ENCODE peak calls at places on chromosomes 16 and 17, in nine cellular contexts. Y is GM12878, X is mammary epithelial cell, L is GM23248, I is mesenchymal stem cell, F is mesendoderm, N is endothelial cell of umbilical vein, B is neuronal stem cell, U is IMR-90. P is an unnamed sample.
A peak's percentile ranks its signal among the peaks of the same experiment; 100 is the strongest.

GRCh38 chr16:50389900-50390896 is 21.4 kb upstream of the BRD7 start:
- DNase-seq in L (no peak), F (no peak), I (no peak), N (no peak), Y (no peak), X (no peak), B (no peak), U (no peak), P (no peak)

GRCh38 chr17:63476857-63477470 is at the start of gene ACE:
- DNase-seq in U (peak; percentile 15), I (peak; percentile 20), X (no peak), Y (no peak), N (peak; percentile 43), F (peak; percentile 74), B (no peak), L (peak; percentile 65), P (no peak)

GRCh38 chr16:57530104-57530522 is 6.3 kb downstream of the CCDC102A start:
- DNase-seq in F (peak; percentile 62), L (peak; percentile 62), Y (no peak), I (peak; percentile 74), B (no peak), U (peak; percentile 76), N (peak; percentile 79), X (no peak), P (no peak)

GRCh38 chr17:77371117-77371887 is 230.5 kb downstream of the SEC14L1 start:
- DNase-seq in Y (no peak), I (peak; percentile 76), X (no peak), F (no peak), U (peak; percentile 50), L (peak; percentile 71), N (no peak), B (no peak), P (no peak)

GRCh38 chr17:72111374-72111773 is 9.4 kb upstream of the SOX9 start:
- DNase-seq in U (no peak), I (no peak), X (no peak), Y (no peak), F (no peak), N (no peak), L (no peak), B (no peak), P (no peak)

GRCh38 chr17:63826468-63827001 is 696 bp upstream of the PSMC5 start:
- DNase-seq in B (no peak), U (peak; percentile 41), X (no peak), L (peak; percentile 76), F (peak; percentile 67), I (peak; percentile 74), N (no peak), Y (no peak), P (no peak)

GRCh38 chr17:53631486-53631885 is 191.2 kb upstream of the KIF2B start:
- DNase-seq in Y (no peak), U (no peak), F (no peak), I (no peak), X (no peak), B (no peak), N (no peak), L (no peak), P (no peak)

GRCh38 chr17:57261084-57261461 is 4.8 kb downstream of the MSI2 start:
- DNase-seq in F (no peak), I (no peak), X (no peak), Y (no peak), N (no peak), U (no peak), B (no peak), L (no peak), P (no peak)

GRCh38 chr17:34299918-34300600 is 14.5 kb downstream of the CCL11 start:
- DNase-seq in B (no peak), L (peak; percentile 86), X (no peak), Y (no peak), I (peak; percentile 41), F (no peak), N (peak; percentile 14), U (peak; percentile 84), P (no peak)

GRCh38 chr17:38416840-38417209 is 11.4 kb upstream of the ARHGAP23 start:
- DNase-seq in Y (no peak), N (no peak), X (no peak), L (no peak), I (no peak), B (no peak), U (no peak), F (no peak), P (no peak)

GRCh38 chr16:30659507-30660423 is 1.5 kb downstream of the FBRS start:
- DNase-seq in N (peak; percentile 19), B (no peak), F (peak; percentile 10), Y (no peak), L (peak; percentile 48), I (peak; percentile 16), U (no peak), X (peak; percentile 35), P (no peak)

GRCh38 chr17:35021520-35022380 is 41.4 kb downstream of the LIG3 start:
- DNase-seq in Y (no peak), B (no peak), F (no peak), L (no peak), U (no peak), N (no peak), X (no peak), I (no peak), P (no peak)

GRCh38 chr17:40022497-40022896 is 7.3 kb downstream of the CSF3 start:
- DNase-seq in X (no peak), Y (no peak), L (no peak), F (no peak), U (no peak), N (no peak), B (no peak), I (no peak), P (no peak)

GRCh38 chr17:27456681-27457404 is 595 bp downstream of the KSR1 start:
- DNase-seq in B (no peak), F (no peak), L (peak; percentile 38), Y (no peak), X (no peak), U (no peak), N (no peak), I (no peak), P (no peak)

GRCh38 chr16:75315907-75316306 is 64.5 kb upstream of the BCAR1 start:
- DNase-seq in F (no peak), Y (no peak), L (no peak), X (no peak), I (no peak), N (no peak), U (no peak), B (no peak), P (no peak)

GRCh38 chr17:77424585-77425344 is 284.0 kb downstream of the SEC14L1 start:
- DNase-seq in X (no peak), L (peak; percentile 66), F (no peak), U (peak; percentile 96), N (peak; percentile 72), Y (no peak), I (peak; percentile 99), B (no peak), P (no peak)

DNA sequence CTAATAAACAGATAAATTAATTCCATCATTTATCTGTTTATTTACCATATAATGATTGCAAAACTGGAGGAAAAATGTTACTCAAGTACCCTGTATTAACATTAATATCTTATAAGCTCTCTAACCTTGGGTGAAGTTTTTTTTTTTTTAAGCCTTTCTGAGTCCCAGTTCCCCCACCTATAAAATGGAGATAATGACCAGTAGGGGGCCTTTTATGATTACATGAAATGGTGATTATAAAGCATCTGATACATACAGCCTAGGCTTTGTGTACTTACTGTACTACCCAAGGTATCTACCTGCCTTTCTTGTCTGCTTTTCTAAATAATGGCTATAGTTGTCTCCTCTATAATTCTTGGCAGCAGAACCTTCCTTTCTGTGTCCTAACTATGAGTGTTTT is 22.6 kb downstream of the LRRC36 start:
- DNase-seq in Y (no peak), I (peak; percentile 49), U (peak; percentile 44), X (peak; percentile 20), L (peak; percentile 60), B (no peak), F (no peak), N (peak; percentile 59), P (no peak)
- H3K9ac ChIP-seq in Y (no peak overlapping the region), I (no peak overlapping the region), U (no peak overlapping the region), X (no peak overlapping the region), L (no peak overlapping the region), B (no peak overlapping the region), F (no peak overlapping the region), N (no peak overlapping the region), P (no peak overlapping the region)

GRCh38 chr16:73074399-73074798 is 26.5 kb upstream of the ZFHX3 start:
- DNase-seq in U (no peak), B (no peak), F (no peak), Y (no peak), L (no peak), X (no peak), N (no peak), I (no peak), P (no peak)
- H3K27ac ChIP-seq in U (no peak overlapping the region), B (no peak overlapping the region), F (no peak overlapping the region), Y (no peak overlapping the region), L (no peak overlapping the region), X (no peak overlapping the region), N (no peak overlapping the region), I (no peak overlapping the region), P (no peak overlapping the region)

DNA sequence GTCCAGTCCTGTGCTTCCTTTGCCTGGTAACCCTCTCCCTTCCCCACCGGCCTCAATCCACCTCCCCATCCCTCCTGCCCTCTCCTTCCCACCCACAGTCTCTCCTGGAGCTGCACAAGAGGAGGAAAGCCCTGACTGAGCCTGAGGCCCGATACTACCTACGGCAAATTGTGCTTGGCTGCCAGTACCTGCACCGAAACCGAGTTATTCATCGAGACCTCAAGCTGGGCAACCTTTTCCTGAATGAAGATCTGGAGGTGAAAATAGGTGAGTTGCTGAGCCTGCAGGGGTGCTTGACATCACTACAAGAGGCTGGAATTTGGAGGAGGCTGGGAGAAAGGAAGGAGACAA is 1.3 kb downstream of the PLK1 start:
- DNase-seq in I (no peak), Y (no peak), U (no peak), N (no peak), F (peak; percentile 23), X (peak; percentile 31), B (no peak), L (no peak), P (no peak)
- H3K4me3 ChIP-seq in I (peak overlapping the region; percentile 66), Y (peak overlapping the region; percentile 97), U (peak overlapping the region; percentile 50), N (peak overlapping the region; percentile 77), F (peak overlapping the region; percentile 41), X (peak overlapping the region; percentile 66), B (peak overlapping the region; percentile 94), L (peak overlapping the region; percentile 78), P (peak overlapping the region; percentile 86)

GRCh38 chr16:2149630-2150417 is 1.4 kb downstream of the RAB26 start:
- DNase-seq in I (no peak), L (no peak), N (no peak), Y (no peak), U (no peak), X (no peak), B (no peak), F (peak; percentile 70), P (no peak)

GRCh38 chr16:2146739-2147138 is 1.7 kb upstream of the RAB26 start:
- DNase-seq in X (no peak), L (no peak), Y (no peak), U (no peak), I (no peak), B (no peak), N (no peak), F (no peak), P (no peak)

GRCh38 chr16:2148714-2149629 is 547 bp downstream of the RAB26 start:
- DNase-seq in F (peak; percentile 36), L (peak; percentile 61), X (peak; percentile 48), N (no peak), U (no peak), I (no peak), Y (no peak), B (no peak), P (no peak)

GRCh38 chr16:2147378-2147777 is 1.0 kb upstream of the RAB26 start:
- DNase-seq in X (no peak), Y (no peak), U (no peak), L (no peak), N (no peak), F (no peak), B (no peak), I (no peak), P (no peak)

GRCh38 chr16:2147981-2148671 is at the start of gene RAB26:
- DNase-seq in L (peak; percentile 69), Y (no peak), X (peak; percentile 70), F (peak; percentile 86), I (peak; percentile 53), N (peak; percentile 46), B (peak; percentile 70), U (peak; percentile 33), P (no peak)
- H3K9ac ChIP-seq in L (peak within 1 kb of the TSS; percentile 48), Y (peak within 1 kb of the TSS; percentile 8), X (no peak within 1 kb of the TSS), F (peak within 1 kb of the TSS; percentile 68), I (peak within 1 kb of the TSS; percentile 48), N (no peak within 1 kb of the TSS), B (peak within 1 kb of the TSS; percentile 93), U (peak within 1 kb of the TSS; percentile 25), P (peak within 1 kb of the TSS; percentile 62)

P was measured in SK-N-MC.